ENCODE peak calls at places on chromosome 21, in eight cellular contexts. O, C, H, B, I, Q, Z and T are unnamed samples.

GRCh38 chr21:41368361-41369104 is 6.7 kb downstream of the MX2 start:
- DNase-seq in O (no peak), C (no peak), H (no peak), B (no peak), I (no peak), Q (no peak), Z (no peak), T (no peak)

GRCh38 chr21:44866780-44867179 is 6.7 kb downstream of the PTTG1IP start:
- DNase-seq in O (no peak), C (peak), H (peak), B (no peak), I (peak), Q (no peak), Z (peak), T (peak)

GRCh38 chr21:15172963-15173362 is 108.2 kb upstream of the NRIP1 start:
- DNase-seq in O (no peak), C (no peak), H (no peak), B (no peak), I (no peak), Q (no peak), Z (no peak), T (no peak)

GRCh38 chr21:39715804-39716397 is 29.1 kb upstream of the IGSF5 start:
- DNase-seq in O (peak), C (peak), H (peak), B (peak), I (peak), Q (no peak), Z (peak), T (peak)

GRCh38 chr21:29342394-29342957 is 43.8 kb downstream of the BACH1 start:
- DNase-seq in O (no peak), C (peak), H (peak), B (peak), I (no peak), Q (peak), Z (peak), T (peak)

GRCh38 chr21:44872568-44873355 is 728 bp downstream of the PTTG1IP start:
- DNase-seq in O (peak), C (peak), H (peak), B (no peak), I (peak), Q (peak), Z (peak), T (peak)

GRCh38 chr21:33817663-33818433 is 97.8 kb downstream of the ATP5PO start:
- DNase-seq in O (peak), C (no peak), H (peak), B (no peak), I (peak), Q (no peak), Z (no peak), T (no peak)

GRCh38 chr21:30329203-30329868 is 8.2 kb downstream of the KRTAP27-1 start:
- DNase-seq in O (no peak), C (no peak), H (no peak), B (no peak), I (no peak), Q (no peak), Z (no peak), T (no peak)

GRCh38 chr21:34795152-34796141 is 126.7 kb downstream of the CLIC6 start:
- DNase-seq in O (no peak), C (no peak), H (peak), B (peak), I (no peak), Q (no peak), Z (peak), T (peak)

DNA sequence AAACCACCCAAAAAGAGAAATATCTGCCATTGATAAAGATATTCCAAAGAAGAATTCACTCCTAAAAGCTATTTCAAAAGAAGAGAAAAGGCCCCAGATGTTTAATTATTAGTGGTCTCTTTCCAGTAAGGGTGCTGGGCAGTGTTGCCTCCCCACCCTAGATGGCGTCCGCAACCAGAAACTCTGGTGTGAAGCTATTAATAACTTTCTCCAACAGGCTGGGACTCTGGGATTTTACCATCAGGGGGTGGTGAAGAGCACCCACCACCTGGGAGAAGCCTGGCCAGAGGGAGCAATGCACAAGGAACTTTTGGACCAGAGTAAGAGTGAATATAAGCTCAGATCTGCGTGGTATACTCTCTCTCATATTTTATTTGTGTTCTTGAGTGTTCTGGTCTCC is 115.4 kb upstream of the TIAM1 start:
- DNase-seq in O (peak), C (no peak), H (no peak), B (no peak), I (no peak), Q (no peak), Z (no peak), T (no peak)
- TF ChIP-seq CTCF in O (peak), C (no peak), H (no peak), B (no peak), I (no peak), Q (no peak), Z (no peak), T (no peak)

GRCh38 chr21:23624281-23624680 is 1983.0 kb downstream of the MRPL39 start:
- DNase-seq in O (no peak), C (no peak), H (no peak), B (no peak), I (no peak), Q (no peak), Z (no peak), T (no peak)
- TF ChIP-seq CTCF in O (no peak), C (no peak), H (no peak), B (no peak), I (no peak), Q (no peak), Z (no peak), T (no peak)

GRCh38 chr21:25361765-25362164 is 245.5 kb downstream of the MRPL39 start:
- DNase-seq in O (no peak), C (no peak), H (no peak), B (no peak), I (no peak), Q (no peak), Z (no peak), T (no peak)

GRCh38 chr21:25359724-25360123 is 247.6 kb downstream of the MRPL39 start:
- DNase-seq in O (no peak), C (no peak), H (no peak), B (no peak), I (no peak), Q (no peak), Z (no peak), T (no peak)

GRCh38 chr21:25361097-25361496 is 246.2 kb downstream of the MRPL39 start:
- DNase-seq in O (no peak), C (no peak), H (no peak), B (no peak), I (no peak), Q (no peak), Z (no peak), T (no peak)

GRCh38 chr21:25362375-25363267 is 244.7 kb downstream of the MRPL39 start:
- DNase-seq in O (no peak), C (no peak), H (no peak), B (no peak), I (no peak), Q (no peak), Z (no peak), T (no peak)

GRCh38 chr21:25360593-25360992 is 246.7 kb downstream of the MRPL39 start:
- DNase-seq in O (no peak), C (no peak), H (no peak), B (no peak), I (peak), Q (no peak), Z (no peak), T (no peak)
- TF ChIP-seq CTCF in O (peak), C (no peak), H (peak), B (no peak), I (peak), Q (no peak), Z (peak), T (peak)

GRCh38 chr21:31498985-31499384 is 154.9 kb upstream of the TIAM1 start:
- DNase-seq in O (no peak), C (no peak), H (no peak), B (no peak), I (peak), Q (no peak), Z (no peak), T (no peak)
- TF ChIP-seq CTCF in O (peak), C (no peak), H (no peak), B (no peak), I (no peak), Q (no peak), Z (no peak), T (no peak)

DNA sequence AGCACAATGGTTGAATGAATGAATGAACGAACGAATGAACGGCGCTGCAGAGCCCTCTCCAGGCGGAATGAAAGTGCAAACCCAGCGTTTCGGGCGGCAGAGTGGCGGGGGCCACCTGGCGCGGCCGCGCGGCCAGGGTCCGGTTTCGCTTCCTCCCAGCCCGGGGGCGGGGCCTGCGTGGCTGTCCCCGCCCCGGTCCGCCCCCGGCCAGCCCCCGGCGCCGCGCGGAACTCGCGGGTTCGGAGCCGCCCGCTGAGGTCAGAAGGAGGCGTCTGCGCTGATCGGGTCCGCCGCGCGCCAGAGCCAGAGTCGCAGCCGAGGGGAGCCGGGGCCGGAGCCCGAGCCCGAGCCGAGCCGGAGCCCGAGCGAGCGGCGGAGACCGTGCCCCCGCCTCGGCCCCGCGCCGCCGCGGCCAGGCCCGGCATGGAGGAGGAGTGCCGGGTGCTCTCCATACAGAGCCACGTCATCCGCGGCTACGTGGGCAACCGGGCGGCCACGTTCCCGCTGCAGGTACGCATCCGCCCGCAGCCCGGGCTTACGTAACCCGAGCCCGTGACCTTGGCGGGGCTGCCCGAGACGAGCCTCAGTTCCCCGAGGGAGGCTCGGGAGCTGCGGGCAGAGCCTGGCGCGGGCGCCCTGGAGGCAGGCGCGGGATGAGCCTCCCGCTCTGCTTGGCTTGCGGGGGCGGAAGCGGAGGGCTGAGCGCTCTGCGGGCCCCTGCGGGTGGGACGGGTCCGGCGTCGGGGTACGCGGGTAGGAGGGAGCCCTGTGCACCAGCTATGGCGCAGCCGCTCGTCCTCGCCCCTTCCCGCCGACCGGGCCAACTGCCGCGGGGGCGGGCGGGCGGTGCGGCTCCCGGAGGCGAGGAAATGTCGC is at the start of gene PDXK:
- DNase-seq in O (peak), C (peak), H (peak), B (peak), I (peak), Q (no peak), Z (peak), T (peak)
- TF ChIP-seq CTCF in O (peak), C (no peak), H (no peak), B (no peak), I (no peak), Q (no peak), Z (no peak), T (no peak)

GRCh38 chr21:37660709-37661108 is 255.5 kb downstream of the KCNJ6 start:
- DNase-seq in O (no peak), C (no peak), H (no peak), B (no peak), I (no peak), Q (no peak), Z (no peak), T (no peak)

GRCh38 chr21:37658121-37658993 is 257.9 kb downstream of the KCNJ6 start:
- DNase-seq in O (no peak), C (no peak), H (no peak), B (no peak), I (no peak), Q (no peak), Z (peak), T (no peak)

GRCh38 chr21:37659874-37660273 is 256.4 kb downstream of the KCNJ6 start:
- DNase-seq in O (no peak), C (no peak), H (no peak), B (no peak), I (no peak), Q (no peak), Z (no peak), T (no peak)

GRCh38 chr21:37656899-37657298 is 259.4 kb downstream of the KCNJ6 start:
- DNase-seq in O (no peak), C (no peak), H (no peak), B (no peak), I (no peak), Q (no peak), Z (no peak), T (no peak)

DNA sequence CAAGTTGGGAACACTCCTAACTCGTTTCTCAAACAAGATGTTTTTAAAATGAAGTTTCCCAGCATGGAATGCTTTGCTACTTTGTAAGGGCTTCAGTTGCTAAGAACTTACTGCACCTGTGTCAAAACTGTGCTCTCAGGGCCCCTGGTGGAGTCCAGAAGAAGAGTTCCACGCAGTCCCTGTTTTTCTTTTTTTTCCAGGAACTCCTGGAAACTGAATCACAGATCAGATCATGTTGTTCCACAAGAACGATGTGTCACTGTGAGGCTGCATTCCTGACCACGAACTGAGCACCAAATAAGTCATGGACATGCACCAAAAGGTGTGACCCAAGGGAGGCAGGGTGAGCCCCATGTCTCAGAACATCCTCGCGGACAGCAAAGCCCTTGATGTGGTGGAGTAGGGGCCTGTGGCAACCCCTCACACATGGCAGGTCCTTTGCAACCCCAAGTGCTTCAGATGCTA is 257.2 kb downstream of the KCNJ6 start:
- DNase-seq in O (no peak), C (no peak), H (peak), B (peak), I (no peak), Q (peak), Z (peak), T (peak)
- TF ChIP-seq CTCF in O (no peak), C (no peak), H (peak), B (no peak), I (no peak), Q (peak), Z (peak), T (peak)

GRCh38 chr21:24897883-24898282 is 709.4 kb downstream of the MRPL39 start:
- DNase-seq in O (no peak), C (no peak), H (no peak), B (no peak), I (no peak), Q (no peak), Z (no peak), T (no peak)

GRCh38 chr21:24894324-24894723 is 713.0 kb downstream of the MRPL39 start:
- DNase-seq in O (no peak), C (no peak), H (no peak), B (no peak), I (no peak), Q (no peak), Z (no peak), T (no peak)

GRCh38 chr21:24896735-24897124 is 710.6 kb downstream of the MRPL39 start:
- DNase-seq in O (no peak), C (no peak), H (no peak), B (no peak), I (no peak), Q (no peak), Z (no peak), T (no peak)

GRCh38 chr21:24899138-24899537 is 708.1 kb downstream of the MRPL39 start:
- DNase-seq in O (no peak), C (no peak), H (no peak), B (no peak), I (no peak), Q (no peak), Z (no peak), T (no peak)

DNA sequence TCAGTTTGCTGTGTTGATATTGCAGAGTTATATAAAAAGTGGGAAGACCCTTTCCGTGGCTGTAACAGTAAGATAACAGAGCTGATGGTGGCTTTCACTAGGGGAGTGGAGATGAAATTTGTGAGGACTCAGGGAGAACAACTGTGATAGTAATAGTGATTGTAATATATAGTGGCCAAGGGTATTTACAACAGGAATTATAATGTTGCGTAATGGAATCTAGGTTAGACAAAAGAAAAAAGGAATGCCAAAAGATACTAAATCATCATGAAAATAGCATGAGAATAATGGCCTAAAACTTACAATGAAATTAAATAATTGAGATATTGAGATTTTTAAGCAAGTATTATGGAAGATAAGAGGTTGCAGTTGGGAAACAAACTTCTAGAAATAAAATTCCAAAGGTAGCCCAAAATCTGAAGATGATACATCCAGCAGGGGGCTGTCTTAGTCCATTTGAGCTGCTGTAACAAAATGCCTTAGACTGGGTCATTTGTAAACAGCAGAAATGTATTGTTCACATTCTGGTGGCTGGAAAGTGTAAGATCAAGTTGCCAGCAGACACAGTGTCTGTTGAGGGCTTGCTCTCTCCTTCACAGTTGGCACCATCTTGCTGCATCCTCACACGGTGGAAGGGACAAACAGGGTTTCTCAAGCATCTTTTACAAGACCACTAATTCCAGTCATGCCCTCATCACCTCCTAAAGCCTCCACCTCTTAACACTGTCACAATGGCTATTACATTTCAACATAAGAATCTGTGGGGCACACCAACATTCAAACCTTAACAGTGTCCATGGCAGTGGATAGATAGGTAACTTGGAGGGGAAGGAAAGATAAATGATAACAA is 711.2 kb downstream of the MRPL39 start:
- DNase-seq in O (peak), C (no peak), H (peak), B (peak), I (peak), Q (no peak), Z (peak), T (no peak)
- TF ChIP-seq CTCF in O (peak), C (peak), H (no peak), B (peak), I (no peak), Q (no peak), Z (no peak), T (no peak)

GRCh38 chr21:16193758-16194606 is 464.2 kb downstream of the USP25 start:
- DNase-seq in O (peak), C (peak), H (peak), B (peak), I (peak), Q (no peak), Z (peak), T (peak)
- TF ChIP-seq CTCF in O (no peak), C (no peak), H (peak), B (peak), I (no peak), Q (peak), Z (peak), T (no peak)

GRCh38 chr21:35796834-35797233 is 263.5 kb downstream of the SETD4 start:
- DNase-seq in O (no peak), C (no peak), H (no peak), B (no peak), I (no peak), Q (no peak), Z (peak), T (peak)

DNA sequence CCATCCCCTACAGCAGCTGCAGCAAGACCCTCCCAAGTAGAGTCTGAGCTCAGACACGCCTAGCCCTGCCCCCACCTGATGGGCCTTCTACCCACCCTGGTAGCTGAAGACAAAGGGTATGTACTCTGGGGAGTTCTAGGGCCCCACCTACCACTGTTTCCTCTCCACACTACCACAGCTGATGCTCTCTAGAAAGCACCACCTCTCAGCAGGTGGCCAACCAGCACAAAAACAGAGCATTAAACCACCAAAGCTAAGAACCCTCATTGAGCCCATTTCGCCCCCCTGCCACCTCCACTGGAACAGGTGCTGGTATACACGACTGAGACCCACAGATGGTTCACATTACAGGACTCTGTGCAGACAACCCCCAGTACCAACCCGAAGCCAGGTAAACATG is 258.9 kb downstream of the SETD4 start:
- DNase-seq in O (no peak), C (no peak), H (no peak), B (no peak), I (no peak), Q (no peak), Z (no peak), T (no peak)
- TF ChIP-seq CTCF in O (no peak), C (no peak), H (no peak), B (no peak), I (no peak), Q (no peak), Z (no peak), T (no peak)